ENCODE peak calls at places on chromosomes 2 and 18, in seven cellular contexts. U, I, E, L, S, O and Q are unnamed samples. For H3K9me3, the result is how much of the 10 kb centered on the place peaks cover.

GRCh38 chr18:45621068-45621511 is 5.8 kb downstream of the SLC14A2 start:
- DNase-seq in U (peak), I (no peak), E (peak), L (peak), S (peak), O (no peak), Q (no peak)

GRCh38 chr2:238098854-238099708 is 1.1 kb upstream of the ESPNL start:
- DNase-seq in U (no peak), I (peak), E (peak), L (no peak), S (no peak), O (no peak), Q (no peak)

GRCh38 chr2:74044999-74045398 is 60.3 kb downstream of the TET3 start:
- DNase-seq in U (no peak), I (no peak), E (no peak), L (no peak), S (no peak), O (no peak), Q (no peak)

GRCh38 chr2:241941691-241942301 is 72.3 kb downstream of the RTP5 start:
- DNase-seq in U (no peak), I (no peak), E (peak), L (no peak), S (no peak), O (no peak), Q (no peak)

GRCh38 chr2:228329279-228329678 is 147.8 kb upstream of the SPHKAP start:
- DNase-seq in U (no peak), I (no peak), E (no peak), L (no peak), S (no peak), O (no peak), Q (no peak)

GRCh38 chr2:156399950-156400703 is 36.1 kb upstream of the GPD2 start:
- DNase-seq in U (no peak), I (peak), E (peak), L (peak), S (no peak), O (peak), Q (peak)

GRCh38 chr2:190663839-190664238 is 15.0 kb downstream of the NAB1 start:
- DNase-seq in U (no peak), I (no peak), E (no peak), L (no peak), S (no peak), O (no peak), Q (no peak)

GRCh38 chr18:34643982-34644381 is 66.1 kb upstream of the DTNA start:
- DNase-seq in U (no peak), I (no peak), E (no peak), L (no peak), S (no peak), O (no peak), Q (no peak)

GRCh38 chr2:22499082-22499844 is 885.7 kb upstream of the KLHL29 start:
- DNase-seq in U (no peak), I (no peak), E (no peak), L (no peak), S (no peak), O (no peak), Q (no peak)

GRCh38 chr2:198660491-198660890 is 797.2 kb downstream of the SATB2 start:
- DNase-seq in U (no peak), I (no peak), E (no peak), L (no peak), S (no peak), O (no peak), Q (no peak)

GRCh38 chr2:196984888-196985287 is 58.4 kb upstream of the PGAP1 start:
- DNase-seq in U (no peak), I (no peak), E (no peak), L (no peak), S (no peak), O (no peak), Q (no peak)

GRCh38 chr2:79139423-79139822 is 19.1 kb downstream of the REG1A start:
- DNase-seq in U (no peak), I (no peak), E (peak), L (no peak), S (no peak), O (no peak), Q (no peak)

GRCh38 chr2:16257001-16257724 is 316.8 kb downstream of the MYCN start:
- DNase-seq in U (no peak), I (no peak), E (no peak), L (no peak), S (no peak), O (no peak), Q (no peak)

GRCh38 chr2:166539340-166540162 is 45.5 kb upstream of the SCN7A start:
- DNase-seq in U (no peak), I (no peak), E (peak), L (peak), S (peak), O (peak), Q (no peak)

GRCh38 chr2:173354601-173355131 is at the start of gene CDCA7:
- DNase-seq in U (no peak), I (peak), E (peak), L (peak), S (peak), O (no peak), Q (peak)

GRCh38 chr2:102664439-102665042 is 45.2 kb downstream of the SLC9A2 start:
- DNase-seq in U (no peak), I (no peak), E (peak), L (peak), S (no peak), O (no peak), Q (no peak)

GRCh38 chr2:2142350-2142749 is 188.7 kb downstream of the MYT1L start:
- DNase-seq in U (no peak), I (no peak), E (no peak), L (no peak), S (no peak), O (no peak), Q (no peak)

GRCh38 chr2:70173520-70173919 is 17.3 kb downstream of the C2orf42 start:
- DNase-seq in U (no peak), I (no peak), E (no peak), L (no peak), S (no peak), O (no peak), Q (no peak)

GRCh38 chr18:74040459-74041332 is 106.9 kb downstream of the FBXO15 start:
- DNase-seq in U (no peak), I (peak), E (peak), L (peak), S (peak), O (no peak), Q (peak)

GRCh38 chr2:18849841-18850578 is 260.6 kb upstream of the NT5C1B start:
- DNase-seq in U (no peak), I (no peak), E (no peak), L (no peak), S (no peak), O (no peak), Q (no peak)

GRCh38 chr2:33166287-33166881 is 219.6 kb downstream of the LTBP1 start:
- DNase-seq in U (no peak), I (no peak), E (no peak), L (no peak), S (no peak), O (no peak), Q (no peak)

GRCh38 chr2:232634319-232635150 is 1.1 kb downstream of the EFHD1 start:
- DNase-seq in U (no peak), I (no peak), E (no peak), L (no peak), S (no peak), O (no peak), Q (no peak)

GRCh38 chr18:1708006-1708405 is 803.3 kb downstream of the ADCYAP1 start:
- DNase-seq in U (no peak), I (no peak), E (no peak), L (no peak), S (no peak), O (no peak), Q (no peak)

GRCh38 chr2:74894261-74895030 is 60.5 kb downstream of the HK2 start:
- DNase-seq in U (no peak), I (no peak), E (no peak), L (no peak), S (no peak), O (no peak), Q (no peak)

GRCh38 chr18:39761273-39761672 is 2193.8 kb upstream of the PIK3C3 start:
- DNase-seq in U (no peak), I (no peak), E (no peak), L (no peak), S (no peak), O (no peak), Q (no peak)

GRCh38 chr2:86622878-86623548 is 652 bp downstream of the RNF103 start:
- DNase-seq in U (no peak), I (peak), E (peak), L (peak), S (peak), O (no peak), Q (peak)

GRCh38 chr2:70069049-70069448 is 18.2 kb upstream of the PCBP1 start:
- DNase-seq in U (peak), I (no peak), E (peak), L (no peak), S (no peak), O (no peak), Q (peak)

GRCh38 chr2:50419778-50420177 is 612.2 kb downstream of the NRXN1 start:
- DNase-seq in U (no peak), I (no peak), E (no peak), L (no peak), S (no peak), O (no peak), Q (no peak)

GRCh38 chr2:69689969-69690368 is 46.4 kb upstream of the AAK1 start:
- DNase-seq in U (no peak), I (no peak), E (no peak), L (no peak), S (no peak), O (no peak), Q (no peak)

GRCh38 chr2:60515751-60516226 is 37.7 kb downstream of the BCL11A start:
- DNase-seq in U (no peak), I (peak), E (no peak), L (no peak), S (no peak), O (peak), Q (no peak)

GRCh38 chr2:26559044-26559405 is 81.1 kb upstream of the OTOF start:
- DNase-seq in U (no peak), I (no peak), E (no peak), L (no peak), S (no peak), O (no peak), Q (no peak)

GRCh38 chr2:204108301-204108700 is 171.7 kb downstream of the ICOS start:
- DNase-seq in U (peak), I (no peak), E (peak), L (peak), S (peak), O (no peak), Q (no peak)

GRCh38 chr2:68698567-68699377 is 35.8 kb upstream of the ARHGAP25 start:
- DNase-seq in U (no peak), I (no peak), E (no peak), L (no peak), S (no peak), O (no peak), Q (no peak)

GRCh38 chr2:38925982-38926381 is 36.3 kb downstream of the ARHGEF33 start:
- DNase-seq in U (no peak), I (no peak), E (no peak), L (no peak), S (no peak), O (no peak), Q (no peak)

GRCh38 chr2:24121469-24121868 is 1.7 kb downstream of the PFN4 start:
- DNase-seq in U (no peak), I (no peak), E (no peak), L (no peak), S (peak), O (no peak), Q (no peak)

DNA sequence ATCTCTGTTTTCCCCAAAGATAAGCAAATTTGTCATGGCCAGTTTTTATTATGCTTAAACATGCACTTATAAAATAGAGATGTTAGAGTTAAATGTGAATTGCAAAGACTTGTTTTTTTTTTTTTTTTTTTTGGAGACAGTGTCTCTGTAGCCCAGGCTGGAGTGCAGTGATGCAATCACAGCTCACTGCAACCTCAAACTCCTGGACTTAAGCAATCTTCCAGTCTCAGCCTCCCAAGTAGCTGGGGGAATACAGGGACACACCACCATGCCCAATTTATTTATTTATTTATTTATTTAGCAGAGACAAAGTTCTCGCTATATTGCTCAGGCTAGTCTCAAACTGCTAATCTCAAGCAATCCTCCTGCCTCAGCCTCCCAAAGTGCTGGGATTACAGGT is 15.1 kb downstream of the PHOSPHO2 start:
- DNase-seq in U (no peak), I (no peak), E (no peak), L (no peak), S (no peak), O (no peak), Q (no peak)
- H3K9me3 ChIP-seq in U (under half), I (under half), E (under half), L (under half), S (under half), O (under half), Q (under half)

DNA sequence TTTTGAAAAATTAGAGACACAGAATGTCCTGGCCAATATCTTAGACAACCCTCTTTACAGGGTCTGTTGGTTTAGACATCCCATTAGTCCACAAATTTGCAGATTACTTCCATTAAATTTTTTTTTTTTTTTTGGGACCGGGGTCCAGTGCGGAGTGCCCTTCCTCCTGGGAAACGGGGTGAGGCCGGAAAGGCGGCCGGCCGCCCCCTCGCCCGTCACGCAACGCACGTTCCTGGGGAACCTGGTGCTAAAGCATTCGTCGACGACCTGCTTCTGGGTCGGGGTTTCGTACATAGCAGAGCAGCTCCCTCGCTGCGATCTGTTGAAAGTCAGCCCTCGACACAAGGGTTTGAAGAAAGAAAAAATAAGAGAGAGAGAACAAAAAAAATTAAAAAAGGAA is 21.5 kb upstream of the RBFA start:
- DNase-seq in U (no peak), I (no peak), E (no peak), L (no peak), S (no peak), O (no peak), Q (no peak)
- H3K9me3 ChIP-seq in U (under half), I (under half), E (under half), L (under half), S (under half), O (under half), Q (under half)

GRCh38 chr18:49866680-49867079 is 53.3 kb upstream of the ACAA2 start:
- DNase-seq in U (no peak), I (no peak), E (no peak), L (no peak), S (no peak), O (no peak), Q (no peak)
- H3K9me3 ChIP-seq in U (under half), I (under half), E (under half), L (under half), S (under half), O (under half), Q (under half)

GRCh38 chr2:104236491-104236890 is 617.4 kb upstream of the POU3F3 start:
- DNase-seq in U (no peak), I (no peak), E (peak), L (peak), S (no peak), O (no peak), Q (no peak)

DNA sequence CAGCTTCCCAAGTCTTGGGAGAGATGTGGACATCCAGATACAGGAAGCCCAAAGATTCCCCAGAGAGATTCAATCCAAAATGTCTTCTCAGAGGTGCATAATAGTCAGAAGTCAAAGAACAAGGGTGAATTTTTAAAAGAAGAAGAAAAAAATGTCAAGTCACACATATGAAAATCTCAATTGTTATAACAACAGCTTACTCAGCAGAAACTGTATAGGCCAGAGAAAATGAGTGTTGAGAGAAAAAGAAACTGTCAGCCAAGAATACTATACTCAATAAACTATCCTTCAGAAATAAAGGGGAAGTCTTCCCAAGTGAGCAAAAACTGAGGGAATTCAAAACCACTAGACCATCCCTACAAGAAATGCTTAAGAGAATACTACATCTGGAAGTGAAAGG is 612.9 kb upstream of the POU3F3 start:
- DNase-seq in U (no peak), I (no peak), E (no peak), L (no peak), S (no peak), O (no peak), Q (no peak)
- H3K9me3 ChIP-seq in U (under half), I (under half), E (under half), L (under half), S (under half), O (under half), Q (under half)

GRCh38 chr2:54139210-54139609 is 23.8 kb downstream of the ACYP2 start:
- DNase-seq in U (no peak), I (no peak), E (no peak), L (no peak), S (no peak), O (no peak), Q (no peak)
- H3K9me3 ChIP-seq in U (under half), I (under half), E (under half), L (under half), S (under half), O (under half), Q (under half)

GRCh38 chr2:183825710-183826109 is 701.5 kb downstream of the NUP35 start:
- DNase-seq in U (no peak), I (no peak), E (no peak), L (no peak), S (no peak), O (no peak), Q (no peak)
- H3K9me3 ChIP-seq in U (under half), I (under half), E (under half), L (under half), S (under half), O (under half), Q (under half)